ENCODE peak calls at places on chromosomes 13 and 19, in eight cellular contexts. A is HAP-1, Y is mesendoderm, C is heart left ventricle, K is IMR-90, V is kidney epithelial cell, M is stomach, R is PC-9. S is an unnamed sample.

GRCh38 chr19:3986260-3987041 is 1.2 kb upstream of the EEF2 start:
- DNase-seq in A (peak; percentile 92), Y (no peak), C (no peak), K (peak; percentile 73), V (peak; percentile 55), M (peak; percentile 57), R (peak; percentile 70), S (peak; percentile 57)

GRCh38 chr19:2900296-2901252 is at the start of gene ZNF57:
- DNase-seq in A (peak; percentile 96), Y (peak; percentile 99), C (peak; percentile 100), K (peak; percentile 98), V (peak; percentile 96), M (peak; percentile 100), R (peak; percentile 96), S (peak; percentile 96)

GRCh38 chr19:11265785-11266236 is 3.5 kb upstream of the DOCK6 start:
- DNase-seq in A (no peak), Y (no peak), C (no peak), K (no peak), V (no peak), M (peak; percentile 91), R (peak; percentile 97), S (no peak)

GRCh38 chr13:50129923-50130685 is 114.9 kb downstream of the KCNRG start:
- DNase-seq in A (no peak), Y (peak; percentile 57), C (peak; percentile 43), K (no peak), V (no peak), M (no peak), R (no peak), S (peak; percentile 26)

GRCh38 chr13:59677430-59677829 is 486.3 kb downstream of the DIAPH3 start:
- DNase-seq in A (no peak), Y (no peak), C (no peak), K (no peak), V (no peak), M (no peak), R (no peak), S (no peak)

GRCh38 chr19:33745297-33745696 is 51.4 kb upstream of the KCTD15 start:
- DNase-seq in A (no peak), Y (no peak), C (no peak), K (no peak), V (no peak), M (no peak), R (no peak), S (no peak)

GRCh38 chr13:34502621-34503020 is 439.4 kb upstream of the NBEA start:
- DNase-seq in A (no peak), Y (no peak), C (no peak), K (no peak), V (no peak), M (no peak), R (no peak), S (no peak)

GRCh38 chr13:59112375-59112774 is 1051.4 kb downstream of the DIAPH3 start:
- DNase-seq in A (peak; percentile 34), Y (peak; percentile 11), C (no peak), K (peak; percentile 99), V (peak; percentile 91), M (no peak), R (no peak), S (no peak)

GRCh38 chr13:88085036-88085435 is 413.9 kb downstream of the SLITRK5 start:
- DNase-seq in A (no peak), Y (no peak), C (no peak), K (no peak), V (no peak), M (no peak), R (no peak), S (no peak)

GRCh38 chr13:111474136-111475002 is 153.9 kb downstream of the TEX29 start:
- DNase-seq in A (peak; percentile 53), Y (peak; percentile 65), C (no peak), K (peak; percentile 35), V (no peak), M (no peak), R (peak; percentile 53), S (peak; percentile 17)

GRCh38 chr19:21109116-21109515 is 27.1 kb downstream of the ZNF714 start:
- DNase-seq in A (no peak), Y (no peak), C (no peak), K (peak; percentile 60), V (no peak), M (no peak), R (no peak), S (no peak)

GRCh38 chr13:46295531-46296464 is 84.1 kb downstream of the LRRC63 start:
- DNase-seq in A (no peak), Y (no peak), C (peak; percentile 35), K (peak; percentile 83), V (peak; percentile 77), M (peak; percentile 34), R (no peak), S (peak; percentile 18)

GRCh38 chr19:45395524-45396388 is 9.1 kb downstream of the PPP1R13L start:
- DNase-seq in A (no peak), Y (peak; percentile 91), C (no peak), K (no peak), V (no peak), M (no peak), R (no peak), S (no peak)

GRCh38 chr13:49459580-49459979 is 15.5 kb downstream of the SETDB2 start:
- DNase-seq in A (no peak), Y (no peak), C (no peak), K (no peak), V (no peak), M (no peak), R (no peak), S (no peak)

GRCh38 chr13:48233886-48234488 is 981 bp downstream of the ITM2B start:
- DNase-seq in A (peak; percentile 68), Y (peak; percentile 44), C (no peak), K (peak; percentile 61), V (no peak), M (no peak), R (no peak), S (no peak)

GRCh38 chr19:45051929-45052579 is 13.2 kb downstream of the CLASRP start:
- DNase-seq in A (no peak), Y (no peak), C (no peak), K (no peak), V (no peak), M (peak; percentile 85), R (no peak), S (no peak)

GRCh38 chr13:53068841-53069520 is 40.4 kb downstream of the OLFM4 start:
- DNase-seq in A (no peak), Y (peak; percentile 21), C (no peak), K (no peak), V (no peak), M (no peak), R (no peak), S (no peak)

GRCh38 chr13:33730147-33730546 is 87.8 kb upstream of the RFC3 start:
- DNase-seq in A (no peak), Y (no peak), C (no peak), K (no peak), V (no peak), M (no peak), R (no peak), S (peak; percentile 43)

GRCh38 chr13:112711528-112712265 is 21.9 kb downstream of the ATP11A start:
- DNase-seq in A (peak; percentile 84), Y (peak; percentile 100), C (peak; percentile 92), K (peak; percentile 98), V (peak; percentile 95), M (peak; percentile 74), R (peak; percentile 97), S (no peak)
- H3K4me3 ChIP-seq in A (no peak overlapping the region), Y (no peak overlapping the region), C (no peak overlapping the region), K (peak overlapping the region; percentile 9), V (peak overlapping the region; percentile 13), M (peak overlapping the region; percentile 2), R (peak overlapping the region; percentile 47), S (no peak overlapping the region)

DNA sequence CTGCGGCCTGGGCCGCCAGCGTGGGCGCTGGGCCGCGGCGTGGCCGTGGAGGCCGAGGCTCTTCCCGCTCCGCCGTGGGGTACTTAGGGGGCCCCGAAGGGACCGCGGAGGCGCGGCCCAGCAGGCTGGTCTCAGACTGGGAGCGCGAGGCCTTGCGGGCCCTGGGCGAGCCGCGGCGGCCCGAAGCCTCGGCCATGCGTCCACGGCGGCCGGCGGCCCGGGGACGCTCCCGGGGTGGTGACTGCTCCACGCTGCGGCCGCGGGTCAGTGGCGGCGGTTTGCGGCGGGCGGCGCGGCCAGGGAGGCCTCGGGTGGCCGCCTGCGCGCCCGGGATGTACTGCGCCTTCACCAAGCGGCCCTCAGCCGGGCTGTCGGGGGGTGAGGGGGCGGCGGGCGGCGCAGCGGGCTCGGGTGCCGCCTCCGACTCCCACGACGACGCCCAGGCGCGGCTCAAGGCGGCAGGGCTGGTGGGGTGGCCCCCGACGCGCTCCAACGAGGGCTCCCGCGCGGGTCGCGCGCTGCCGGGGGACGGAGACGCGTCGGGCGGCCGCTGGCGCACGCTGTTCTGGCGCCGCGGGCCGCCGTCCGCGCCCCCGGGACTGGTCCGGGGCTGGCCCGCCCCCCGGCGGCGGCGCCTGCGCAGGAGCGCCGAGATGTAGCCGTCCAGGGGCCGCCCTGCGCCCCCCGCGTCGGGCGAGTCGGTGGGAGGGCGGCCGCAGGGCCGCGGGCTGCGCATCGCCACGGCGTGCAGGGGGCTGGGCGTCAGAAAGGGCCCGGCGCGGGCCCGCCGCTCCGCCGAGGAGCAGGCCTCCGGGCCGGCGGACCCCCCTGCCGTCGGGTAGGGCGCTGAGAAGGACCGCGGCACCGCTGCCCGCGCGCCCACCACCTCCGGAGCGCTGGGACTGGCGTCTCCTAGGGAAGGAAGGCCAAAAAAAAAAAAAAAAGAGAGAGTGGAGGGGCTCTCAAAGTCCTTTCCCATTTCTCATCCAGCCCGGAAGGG is 11.7 kb downstream of the DACT3 start:
- DNase-seq in A (no peak), Y (no peak), C (no peak), K (no peak), V (no peak), M (no peak), R (no peak), S (no peak)
- H3K4me3 ChIP-seq in A (no peak overlapping the region), Y (no peak overlapping the region), C (no peak overlapping the region), K (no peak overlapping the region), V (no peak overlapping the region), M (no peak overlapping the region), R (no peak overlapping the region), S (no peak overlapping the region)

DNA sequence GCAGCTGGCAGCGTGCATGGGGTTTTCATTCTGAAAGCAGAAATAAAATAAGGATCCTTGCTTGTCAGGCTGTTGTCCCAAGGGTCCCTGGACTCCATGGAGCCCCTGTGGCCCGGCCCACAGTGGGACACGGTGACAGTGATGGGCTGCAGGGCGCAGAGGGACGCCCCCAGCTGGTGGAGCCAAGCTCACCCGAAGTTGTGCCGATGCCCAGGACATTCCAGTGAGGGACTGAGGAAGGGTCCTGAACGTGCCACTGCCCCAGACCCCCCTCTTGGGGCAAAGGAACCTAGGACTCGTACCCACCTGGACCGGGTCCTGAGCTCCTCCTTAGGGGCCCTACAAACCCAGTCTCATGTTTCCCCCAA is 35.0 kb downstream of the MYO9B start:
- DNase-seq in A (no peak), Y (no peak), C (no peak), K (no peak), V (no peak), M (no peak), R (no peak), S (no peak)
- H3K4me3 ChIP-seq in A (no peak overlapping the region), Y (no peak overlapping the region), C (no peak overlapping the region), K (no peak overlapping the region), V (no peak overlapping the region), M (no peak overlapping the region), R (no peak overlapping the region), S (no peak overlapping the region)

DNA sequence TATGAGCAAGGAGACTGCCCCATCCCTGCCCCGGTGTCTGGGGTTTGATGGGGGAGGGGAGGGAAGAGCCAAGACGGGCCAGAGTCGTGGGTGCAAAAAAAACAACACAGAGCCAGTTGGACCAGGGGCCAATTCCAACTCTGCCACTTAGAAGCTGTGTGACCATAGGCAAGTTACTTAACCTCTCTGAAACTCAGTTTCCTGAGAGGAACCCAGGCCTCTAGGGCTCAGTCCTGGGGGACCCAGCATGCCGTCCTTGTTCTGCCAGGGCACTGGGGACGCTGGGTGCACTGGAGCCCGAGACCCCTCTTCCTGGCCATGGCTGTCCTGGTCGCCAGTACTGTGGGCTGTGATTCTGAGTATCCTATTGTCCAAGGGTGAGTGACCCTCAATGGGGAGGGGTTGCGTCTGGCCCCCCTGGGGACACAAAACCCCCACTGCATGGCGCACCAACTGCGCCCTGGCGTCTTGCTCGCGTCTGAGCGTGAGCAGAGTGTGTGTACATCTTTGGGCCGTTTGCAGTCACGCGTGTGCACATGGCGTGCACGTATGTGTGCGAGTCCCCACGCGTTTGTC is 24.6 kb downstream of the CLEC4M start:
- DNase-seq in A (no peak), Y (no peak), C (no peak), K (no peak), V (no peak), M (no peak), R (no peak), S (no peak)
- H3K4me3 ChIP-seq in A (no peak overlapping the region), Y (no peak overlapping the region), C (no peak overlapping the region), K (no peak overlapping the region), V (no peak overlapping the region), M (no peak overlapping the region), R (no peak overlapping the region), S (no peak overlapping the region)

S was measured in GM06990.